ENCODE peak calls at places on chromosomes 3 and 15, in nine cellular contexts. I is GM12865, T is epithelial cell of esophagus, L is heart right ventricle, M is PC-9, Q is kidney, D is Panc1, S is cardiac fibroblast, F is ovary. V is an unnamed sample.

GRCh38 chr3:16146015-16146730 is 28.3 kb upstream of the GALNT15 start:
- DNase-seq in M (no peak), D (no peak), L (no peak), Q (no peak), T (no peak), F (no peak), S (no peak), I (peak; percentile 66), V (peak; percentile 79)

GRCh38 chr3:56988458-56988857 is 72.0 kb upstream of the SPATA12 start:
- DNase-seq in M (no peak), T (no peak), D (no peak), F (no peak), I (no peak), S (no peak), L (no peak), Q (no peak), V (no peak)

GRCh38 chr3:104896624-104897023 is 470.1 kb upstream of the ALCAM start:
- DNase-seq in M (no peak), I (no peak), F (no peak), D (no peak), T (no peak), S (no peak), Q (no peak), L (no peak), V (no peak)

GRCh38 chr3:44055951-44056350 is 185.7 kb upstream of the TOPAZ1 start:
- DNase-seq in F (no peak), M (no peak), L (no peak), D (no peak), Q (no peak), S (no peak), I (no peak), T (no peak), V (no peak)

GRCh38 chr15:91142097-91142744 is 42.2 kb downstream of the SV2B start:
- DNase-seq in M (no peak), Q (no peak), T (peak; percentile 16), S (no peak), D (no peak), F (no peak), L (no peak), I (peak; percentile 42), V (no peak)

GRCh38 chr3:11668243-11669232 is 24.8 kb upstream of the VGLL4 start:
- DNase-seq in M (no peak), Q (no peak), I (no peak), D (no peak), S (no peak), T (peak; percentile 36), F (no peak), L (no peak), V (no peak)

GRCh38 chr15:92970656-92971055 is 70.5 kb downstream of the CHD2 start:
- DNase-seq in L (no peak), M (no peak), I (no peak), D (no peak), S (no peak), T (no peak), F (no peak), Q (no peak), V (no peak)

GRCh38 chr3:53478921-53479664 is 15.3 kb upstream of the CACNA1D start:
- DNase-seq in T (no peak), S (no peak), I (no peak), F (no peak), D (no peak), L (no peak), M (no peak), Q (no peak), V (no peak)

GRCh38 chr3:5143459-5143858 is 21.4 kb downstream of the ARL8B start:
- DNase-seq in D (no peak), F (no peak), L (no peak), Q (no peak), T (peak; percentile 21), M (no peak), I (no peak), S (no peak), V (no peak)

GRCh38 chr3:101011086-101011485 is 17.9 kb upstream of the ABI3BP start:
- DNase-seq in T (no peak), I (no peak), D (no peak), F (no peak), Q (no peak), L (no peak), M (no peak), S (peak; percentile 36), V (peak; percentile 76)

GRCh38 chr3:66298591-66298990 is 77.8 kb downstream of the SLC25A26 start:
- DNase-seq in S (no peak), D (no peak), L (no peak), I (no peak), F (no peak), Q (no peak), T (no peak), M (no peak), V (no peak)

GRCh38 chr15:94674251-94674650 is 442.9 kb downstream of the MCTP2 start:
- DNase-seq in M (no peak), I (no peak), Q (no peak), L (no peak), F (peak; percentile 26), T (peak; percentile 93), D (no peak), S (peak; percentile 10), V (no peak)

GRCh38 chr3:134428396-134428795 is 54.1 kb upstream of the AMOTL2 start:
- DNase-seq in F (no peak), Q (no peak), L (no peak), D (no peak), I (no peak), M (no peak), T (no peak), S (no peak), V (no peak)

GRCh38 chr3:10017636-10018292 is 8.5 kb upstream of the FANCD2 start:
- DNase-seq in I (no peak), F (no peak), M (no peak), Q (no peak), S (peak; percentile 27), L (no peak), D (no peak), T (no peak), V (peak; percentile 92)

GRCh38 chr3:10012106-10012505 is 14.1 kb upstream of the FANCD2 start:
- DNase-seq in L (no peak), M (no peak), D (no peak), Q (no peak), F (no peak), T (no peak), S (no peak), I (no peak), V (no peak)

GRCh38 chr3:10019326-10019725 is 6.9 kb upstream of the FANCD2 start:
- DNase-seq in Q (no peak), M (no peak), D (no peak), S (no peak), T (no peak), I (no peak), L (no peak), F (no peak), V (no peak)

GRCh38 chr3:10011644-10012043 is 14.6 kb upstream of the FANCD2 start:
- DNase-seq in L (no peak), F (no peak), M (no peak), D (no peak), Q (no peak), S (peak; percentile 50), I (no peak), T (no peak), V (no peak)

GRCh38 chr3:10015476-10015904 is 10.7 kb upstream of the FANCD2 start:
- DNase-seq in M (no peak), F (peak; percentile 87), S (peak; percentile 99), Q (peak; percentile 90), L (peak; percentile 91), I (no peak), D (no peak), T (peak; percentile 78), V (peak; percentile 93)
- H3K4me3 ChIP-seq in M (peak overlapping the region; percentile 9), F (no peak overlapping the region), S (peak overlapping the region; percentile 7), Q (no peak overlapping the region), L (peak overlapping the region; percentile 1), I (no peak overlapping the region), D (no peak overlapping the region), T (no peak overlapping the region), V (no peak overlapping the region)

DNA sequence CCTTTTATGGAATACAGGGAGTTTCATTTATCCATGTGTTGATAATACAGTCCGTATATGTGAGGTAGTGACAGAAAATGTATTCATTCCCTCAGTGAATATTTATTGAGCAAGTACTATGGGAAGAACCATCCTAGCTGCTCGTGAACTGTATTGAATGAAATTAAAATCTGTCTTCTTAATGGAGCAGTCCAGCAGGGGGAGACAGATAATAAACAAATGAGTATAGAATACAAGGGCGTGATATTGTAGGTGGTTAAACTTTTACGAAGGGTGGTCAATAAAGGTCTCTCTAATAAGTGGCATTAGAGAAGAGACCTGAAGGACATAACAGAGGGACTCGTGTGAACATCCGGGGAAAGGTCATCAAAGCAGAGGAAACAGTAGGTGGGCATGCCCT is 62.7 kb upstream of the OSTN start:
- DNase-seq in T (peak; percentile 39), F (no peak), M (no peak), D (no peak), L (no peak), S (peak; percentile 48), Q (no peak), I (peak; percentile 44), V (peak; percentile 52)
- TF ChIP-seq CTCF in T (peak; percentile 26), F (no peak), M (peak; percentile 73), D (peak; percentile 59), L (peak; percentile 56), S (peak; percentile 49), Q (peak; percentile 21), I (peak; percentile 27), V (peak; percentile 37)

DNA sequence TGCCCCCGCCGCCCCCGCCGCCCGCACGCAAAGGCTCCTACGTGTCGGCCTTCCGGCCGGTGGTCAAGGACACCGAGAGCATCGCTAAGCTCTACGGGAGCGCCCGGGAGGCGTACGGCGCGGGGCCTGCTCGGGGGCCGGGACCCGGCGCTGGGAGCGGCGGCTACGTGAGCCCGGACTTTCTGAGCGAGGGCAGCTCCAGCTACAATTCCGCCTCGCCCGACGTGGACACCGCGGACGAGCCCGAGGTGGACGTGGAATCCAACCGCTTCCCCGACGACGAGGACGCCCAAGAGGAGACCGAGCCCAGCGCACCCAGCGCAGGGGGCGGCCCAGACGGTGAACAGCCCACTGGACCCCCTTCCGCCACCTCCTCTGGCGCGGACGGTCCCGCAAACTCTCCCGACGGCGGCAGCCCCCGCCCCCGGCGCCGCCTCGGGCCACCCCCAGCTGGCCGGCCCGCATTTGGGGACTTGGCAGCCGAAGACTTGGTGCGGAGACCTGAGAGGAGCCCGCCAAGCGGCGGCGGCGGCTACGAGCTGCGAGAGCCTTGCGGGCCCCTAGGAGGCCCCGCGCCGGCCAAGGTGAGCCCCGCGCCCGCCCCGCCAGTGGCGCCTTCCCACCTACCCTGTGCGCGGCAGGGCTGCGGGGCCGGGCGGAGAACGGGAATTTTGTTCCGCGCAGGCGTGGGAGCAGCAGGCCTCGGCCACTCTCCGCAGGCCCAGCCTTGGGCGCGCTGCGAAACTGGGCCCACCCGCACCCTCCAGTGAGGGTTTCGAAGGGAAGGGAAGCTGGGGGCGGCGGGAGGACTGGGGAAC is 2.5 kb downstream of the SKOR1 start:
- DNase-seq in F (no peak), L (no peak), M (no peak), T (no peak), S (no peak), D (no peak), I (no peak), Q (peak; percentile 62), V (no peak)
- H3K4me3 ChIP-seq in F (no peak overlapping the region), L (peak overlapping the region; percentile 22), M (no peak overlapping the region), T (no peak overlapping the region), S (no peak overlapping the region), D (no peak overlapping the region), I (no peak overlapping the region), Q (no peak overlapping the region), V (no peak overlapping the region)

GRCh38 chr15:25739687-25740121 is 123.4 kb downstream of the ATP10A start:
- DNase-seq in S (peak; percentile 53), Q (no peak), D (no peak), I (peak; percentile 41), L (no peak), T (no peak), M (no peak), F (no peak), V (peak; percentile 38)
- TF ChIP-seq CTCF in S (peak; percentile 41), Q (no peak), D (no peak), I (no peak), L (peak; percentile 30), T (no peak), M (no peak), F (no peak), V (peak; percentile 59)

V was measured in foreskin fibroblast.